ENCODE peak calls at places on chromosomes 2 and 18, in five cellular contexts. V, L, C, X and K are unnamed samples.

GRCh38 chr2:63078852-63079606 is 28.4 kb downstream of the OTX1 start:
- DNase-seq in V (no peak), X (no peak), C (no peak), L (peak; percentile 14), K (no peak)

GRCh38 chr2:230823264-230823964 is 41.3 kb upstream of the ITM2C start:
- DNase-seq in X (no peak), V (no peak), C (no peak), L (no peak), K (no peak)

GRCh38 chr2:143528021-143528420 is 398.8 kb downstream of the ARHGAP15 start:
- DNase-seq in X (no peak), V (no peak), C (no peak), L (no peak), K (no peak)

GRCh38 chr2:189231719-189232323 is 52.3 kb upstream of the COL5A2 start:
- DNase-seq in V (no peak), L (no peak), C (no peak), X (no peak), K (no peak)

GRCh38 chr2:157150747-157151146 is 106.8 kb upstream of the GALNT5 start:
- DNase-seq in L (no peak), V (no peak), X (no peak), C (no peak), K (no peak)

GRCh38 chr2:130728007-130728454 is 839 bp upstream of the GPR148 start:
- DNase-seq in C (no peak), V (no peak), X (peak; percentile 84), L (no peak), K (no peak)

GRCh38 chr2:62149708-62150107 is 46.2 kb upstream of the B3GNT2 start:
- DNase-seq in V (no peak), L (peak; percentile 51), X (no peak), C (no peak), K (no peak)

GRCh38 chr18:55421612-55422381 is 166.2 kb downstream of the TCF4 start:
- DNase-seq in L (no peak), V (no peak), C (no peak), X (no peak), K (no peak)

GRCh38 chr2:232299084-232299483 is 79.5 kb upstream of the ALPP start:
- DNase-seq in L (no peak), C (no peak), V (no peak), X (peak; percentile 49), K (no peak)

GRCh38 chr2:131126436-131126835 is 21.3 kb downstream of the PLEKHB2 start:
- DNase-seq in V (no peak), L (no peak), C (no peak), X (no peak), K (no peak)

GRCh38 chr2:102313950-102314349 is 2.6 kb downstream of the IL1RL1 start:
- DNase-seq in X (no peak), L (no peak), V (no peak), C (no peak), K (no peak)

GRCh38 chr2:44680424-44680971 is 261.0 kb upstream of the SIX3 start:
- DNase-seq in V (no peak), X (no peak), C (no peak), L (no peak), K (no peak)

GRCh38 chr2:64228126-64228678 is 84.0 kb upstream of the PELI1 start:
- DNase-seq in X (peak; percentile 70), V (peak; percentile 88), C (peak; percentile 62), L (peak; percentile 81), K (peak; percentile 52)

GRCh38 chr2:219459460-219460311 is 25.0 kb downstream of the SPEG start:
- DNase-seq in V (peak; percentile 64), X (peak; percentile 51), C (no peak), L (peak; percentile 84), K (no peak)

GRCh38 chr2:164841719-164842623 is at the start of gene COBLL1:
- DNase-seq in L (peak; percentile 61), C (peak; percentile 66), X (peak; percentile 45), V (peak; percentile 78), K (peak; percentile 5)

GRCh38 chr2:127700527-127701192 is 637 bp upstream of the SFT2D3 start:
- DNase-seq in L (peak; percentile 10), V (peak; percentile 50), X (no peak), C (peak; percentile 60), K (peak; percentile 9)

GRCh38 chr2:211751853-211752252 is 786.7 kb downstream of the ERBB4 start:
- DNase-seq in V (no peak), X (no peak), C (no peak), L (no peak), K (no peak)

GRCh38 chr2:151334082-151334815 is 23.1 kb upstream of the TNFAIP6 start:
- DNase-seq in X (no peak), V (no peak), L (peak; percentile 60), C (no peak), K (no peak)

GRCh38 chr2:33015421-33016142 is 68.8 kb downstream of the LTBP1 start:
- DNase-seq in C (no peak), L (peak; percentile 18), X (no peak), V (no peak), K (no peak)

GRCh38 chr2:70029814-70030409 is 57.4 kb upstream of the PCBP1 start:
- DNase-seq in X (no peak), L (no peak), V (peak; percentile 54), C (no peak), K (no peak)

GRCh38 chr2:240319855-240320560 is 115.5 kb upstream of the GPC1 start:
- DNase-seq in V (no peak), L (peak; percentile 83), C (no peak), X (peak; percentile 33), K (no peak)

GRCh38 chr2:237723613-237724012 is 75.0 kb upstream of the RBM44 start:
- DNase-seq in L (no peak), V (peak; percentile 59), C (peak; percentile 72), X (no peak), K (no peak)

GRCh38 chr2:30871980-30872789 is 64.9 kb upstream of the CAPN13 start:
- DNase-seq in L (no peak), X (no peak), V (no peak), C (peak; percentile 91), K (no peak)

GRCh38 chr18:41593276-41593675 is 361.8 kb upstream of the PIK3C3 start:
- DNase-seq in C (no peak), V (no peak), X (no peak), L (no peak), K (no peak)

GRCh38 chr2:6590442-6590841 is 275.3 kb downstream of the CMPK2 start:
- DNase-seq in C (no peak), V (no peak), X (no peak), L (no peak), K (no peak)

GRCh38 chr2:164542584-164543021 is 78.7 kb downstream of the GRB14 start:
- DNase-seq in L (no peak), V (no peak), X (no peak), C (no peak), K (no peak)

GRCh38 chr2:233684640-233685039 is 2.9 kb downstream of the UGT1A7 start:
- DNase-seq in V (no peak), C (no peak), X (no peak), L (no peak), K (no peak)

GRCh38 chr2:19632327-19633040 is 269.3 kb downstream of the TTC32 start:
- DNase-seq in L (no peak), X (no peak), C (no peak), V (peak; percentile 47), K (no peak)

GRCh38 chr2:182197529-182197928 is 211.9 kb downstream of the PPP1R1C start:
- DNase-seq in X (no peak), C (no peak), L (no peak), V (no peak), K (no peak)

GRCh38 chr2:112577756-112578155 is 6.7 kb upstream of the CHCHD5 start:
- DNase-seq in C (no peak), L (peak; percentile 29), V (no peak), X (no peak), K (no peak)

GRCh38 chr2:24544456-24545115 is 53.5 kb downstream of the NCOA1 start:
- DNase-seq in L (no peak), X (no peak), C (no peak), V (no peak), K (no peak)

GRCh38 chr18:5746844-5747243 is 148.5 kb downstream of the TMEM200C start:
- DNase-seq in V (no peak), C (no peak), L (no peak), X (no peak), K (no peak)

GRCh38 chr2:149180226-149180875 is 141.9 kb downstream of the LYPD6B start:
- DNase-seq in V (no peak), C (no peak), X (no peak), L (no peak), K (no peak)

GRCh38 chr2:26001743-26002341 is 19.5 kb upstream of the KIF3C start:
- DNase-seq in X (no peak), L (no peak), C (no peak), V (peak; percentile 67), K (no peak)

GRCh38 chr2:188292446-188293239 is 969 bp downstream of the GULP1 start:
- DNase-seq in C (peak; percentile 45), L (peak; percentile 54), V (peak; percentile 68), X (no peak), K (no peak)